ENCODE peak calls at places on chromosomes 1 and 21, in six cellular contexts. V, U, S, C, J and L are unnamed samples.

GRCh38 chr1:204713541-204713940 is 28.0 kb upstream of the LRRN2 start:
- DNase-seq in C (no peak), V (no peak), S (no peak), U (no peak), J (no peak), L (no peak)

GRCh38 chr21:42532466-42533181 is 19.0 kb downstream of the SLC37A1 start:
- DNase-seq in C (peak), U (no peak), S (no peak), V (no peak), J (no peak), L (peak)

GRCh38 chr1:226634156-226634588 is 85.6 kb downstream of the STUM start:
- DNase-seq in V (peak), C (peak), J (peak), U (no peak), S (peak), L (peak)

GRCh38 chr1:168243200-168243599 is 17.4 kb downstream of the SFT2D2 start:
- DNase-seq in U (no peak), V (no peak), C (no peak), S (no peak), J (no peak), L (no peak)

GRCh38 chr1:214566158-214567104 is 15.0 kb upstream of the PTPN14 start:
- DNase-seq in S (no peak), J (peak), U (no peak), C (no peak), V (peak), L (no peak)

GRCh38 chr21:33229099-33229775 is 501 bp upstream of the IFNAR2 start:
- DNase-seq in C (no peak), S (no peak), J (no peak), U (no peak), V (no peak), L (no peak)

GRCh38 chr1:169879034-169879835 is 14.5 kb downstream of the SCYL3 start:
- DNase-seq in V (no peak), J (no peak), C (no peak), S (no peak), U (no peak), L (no peak)

GRCh38 chr1:201310986-201311355 is 27.7 kb downstream of the PKP1 start:
- DNase-seq in S (no peak), J (peak), U (no peak), V (peak), C (no peak), L (no peak)

GRCh38 chr1:161044908-161045748 is 649 bp downstream of the USF1 start:
- DNase-seq in S (peak), U (no peak), V (peak), C (peak), J (peak), L (peak)

GRCh38 chr1:205963352-205963751 is 20.1 kb upstream of the SLC26A9 start:
- DNase-seq in S (no peak), U (peak), V (no peak), C (no peak), J (peak), L (no peak)

GRCh38 chr1:24098102-24098501 is 13.8 kb downstream of the MYOM3 start:
- DNase-seq in J (no peak), U (no peak), C (no peak), S (no peak), V (no peak), L (no peak)

GRCh38 chr1:174791863-174792262 is 207.9 kb upstream of the CACYBP start:
- DNase-seq in V (no peak), C (no peak), U (no peak), J (no peak), S (no peak), L (no peak)

GRCh38 chr21:21268061-21268471 is 269.9 kb downstream of the NCAM2 start:
- DNase-seq in U (no peak), V (no peak), J (peak), C (no peak), S (no peak), L (no peak)

GRCh38 chr1:169110691-169111447 is 4.4 kb downstream of the ATP1B1 start:
- DNase-seq in J (peak), U (no peak), S (no peak), V (no peak), C (no peak), L (no peak)

GRCh38 chr21:26626187-26626586 is 53.1 kb upstream of the CYYR1 start:
- DNase-seq in S (no peak), U (no peak), V (no peak), C (no peak), J (no peak), L (peak)

GRCh38 chr1:5342830-5343229 is 649.4 kb downstream of the NPHP4 start:
- DNase-seq in J (no peak), S (no peak), U (no peak), C (no peak), V (no peak), L (no peak)

GRCh38 chr1:233357595-233358446 is 30.3 kb downstream of the MAP3K21 start:
- DNase-seq in U (no peak), V (peak), J (no peak), C (no peak), S (no peak), L (no peak)

GRCh38 chr1:156053770-156054499 is at the start of gene UBQLN4:
- DNase-seq in C (peak), U (peak), S (peak), V (peak), J (peak), L (peak)

GRCh38 chr1:182968846-182969734 is 16.1 kb upstream of the SHCBP1L start:
- DNase-seq in S (no peak), J (no peak), U (no peak), C (no peak), V (no peak), L (no peak)

GRCh38 chr1:235502601-235503332 is 1.5 kb downstream of the B3GALNT2 start:
- DNase-seq in C (no peak), J (peak), V (no peak), S (no peak), U (no peak), L (no peak)

GRCh38 chr1:27621067-27621920 is 13.7 kb downstream of the FGR start:
- DNase-seq in U (no peak), C (no peak), V (no peak), J (peak), S (no peak), L (no peak)

GRCh38 chr1:31441073-31441472 is 28.1 kb downstream of the SERINC2 start:
- DNase-seq in U (no peak), C (no peak), J (no peak), V (no peak), S (no peak), L (no peak)

GRCh38 chr21:28781602-28782274 is 210.9 kb downstream of the LTN1 start:
- DNase-seq in V (peak), C (no peak), J (peak), U (no peak), S (peak), L (no peak)

GRCh38 chr21:45537746-45538291 is 4.4 kb downstream of the SLC19A1 start:
- DNase-seq in S (no peak), U (no peak), C (no peak), V (no peak), J (no peak), L (peak)

GRCh38 chr1:155256101-155256852 is 994 bp upstream of the ENTREP3 start:
- DNase-seq in J (no peak), U (no peak), V (no peak), S (peak), C (no peak), L (no peak)

GRCh38 chr21:18908641-18909040 is 505.1 kb upstream of the TMPRSS15 start:
- DNase-seq in J (no peak), U (no peak), C (no peak), V (no peak), S (no peak), L (no peak)